ENCODE peak calls at places on chromosomes 2 and 18, in five cellular contexts. Z, P, X, Y and J are unnamed samples.

GRCh38 chr18:25464211-25464610 is 112.2 kb upstream of the ZNF521 start:
- DNase-seq in P (no peak), Z (no peak), X (no peak), Y (no peak), J (no peak)

GRCh38 chr2:157818227-157818626 is 57.9 kb downstream of the ACVR1 start:
- DNase-seq in Z (no peak), Y (no peak), P (no peak), X (no peak), J (no peak)

GRCh38 chr2:4029081-4029480 is 325.7 kb downstream of the DCDC2C start:
- DNase-seq in P (no peak), Z (no peak), X (no peak), Y (no peak), J (no peak)

GRCh38 chr2:127015106-127015910 is 91.6 kb downstream of the BIN1 start:
- DNase-seq in Y (no peak), X (no peak), Z (no peak), P (no peak), J (no peak)

GRCh38 chr18:21865043-21865442 is 124.5 kb downstream of the MIB1 start:
- DNase-seq in Z (no peak), X (no peak), P (no peak), Y (no peak), J (no peak)

GRCh38 chr2:84959045-84959493 is 11.9 kb upstream of the KCMF1 start:
- DNase-seq in Y (no peak), Z (no peak), X (no peak), P (no peak), J (no peak)

GRCh38 chr2:105885456-105885855 is 140.7 kb downstream of the NCK2 start:
- DNase-seq in Z (no peak), Y (no peak), P (no peak), X (no peak), J (no peak)

GRCh38 chr2:152189622-152190495 is 14.3 kb upstream of the STAM2 start:
- DNase-seq in P (no peak), Y (no peak), Z (peak), X (peak), J (peak)

GRCh38 chr2:204898928-204899640 is 353.8 kb downstream of the PARD3B start:
- DNase-seq in P (no peak), Z (no peak), X (no peak), Y (no peak), J (no peak)

GRCh38 chr18:26503382-26503781 is 45.0 kb downstream of the KCTD1 start:
- DNase-seq in P (no peak), X (no peak), Z (no peak), Y (no peak), J (no peak)

GRCh38 chr2:127652786-127653357 is 6.9 kb downstream of the GPR17 start:
- DNase-seq in Z (no peak), P (no peak), Y (no peak), X (no peak), J (no peak)

GRCh38 chr2:239787651-239788050 is 237.5 kb downstream of the NDUFA10 start:
- DNase-seq in X (no peak), Z (no peak), Y (no peak), P (no peak), J (no peak)

GRCh38 chr2:64260817-64261216 is 116.6 kb upstream of the PELI1 start:
- DNase-seq in X (no peak), Z (peak), P (peak), Y (peak), J (peak)

GRCh38 chr2:223058952-223059716 is 7.1 kb downstream of the KCNE4 start:
- DNase-seq in Z (peak), P (no peak), X (no peak), Y (no peak), J (no peak)

GRCh38 chr2:49490710-49491109 is 336.4 kb upstream of the FSHR start:
- DNase-seq in Z (peak), X (no peak), Y (peak), P (no peak), J (peak)
- TF ChIP-seq CTCF in Z (peak), X (no peak), Y (peak), P (peak), J (peak)

DNA sequence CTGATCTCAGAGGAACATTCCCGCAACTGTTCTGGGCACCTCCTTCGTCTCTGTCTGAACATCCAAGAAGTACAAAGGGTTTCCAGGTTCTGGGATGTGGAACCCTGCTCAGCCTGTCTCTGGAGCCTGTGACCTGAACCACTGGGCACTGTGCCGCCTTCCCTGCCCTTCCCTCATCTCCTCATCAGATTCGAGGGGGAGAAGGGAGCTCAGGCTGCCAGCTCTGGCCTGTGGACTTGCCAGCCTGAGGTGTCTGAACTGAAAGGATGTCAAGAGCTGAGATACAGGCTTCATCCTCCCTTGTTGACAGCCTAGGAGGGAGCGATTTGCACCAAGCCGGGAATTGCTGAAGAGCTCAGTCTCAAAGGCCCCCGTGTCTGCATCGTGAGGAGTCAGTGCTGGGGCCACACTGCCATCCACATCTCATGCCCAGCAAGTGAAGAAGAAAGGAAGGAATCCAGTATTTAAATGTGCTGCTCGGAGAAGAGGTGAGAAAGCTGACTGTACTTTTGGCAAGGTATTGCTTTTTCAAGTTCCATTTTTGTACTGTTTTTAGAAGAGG is 12.6 kb downstream of the NEU2 start:
- DNase-seq in X (no peak), P (no peak), Y (no peak), Z (no peak), J (no peak)
- H3K4me3 ChIP-seq in X (no peak), P (no peak), Y (no peak), Z (no peak), J (no peak)

DNA sequence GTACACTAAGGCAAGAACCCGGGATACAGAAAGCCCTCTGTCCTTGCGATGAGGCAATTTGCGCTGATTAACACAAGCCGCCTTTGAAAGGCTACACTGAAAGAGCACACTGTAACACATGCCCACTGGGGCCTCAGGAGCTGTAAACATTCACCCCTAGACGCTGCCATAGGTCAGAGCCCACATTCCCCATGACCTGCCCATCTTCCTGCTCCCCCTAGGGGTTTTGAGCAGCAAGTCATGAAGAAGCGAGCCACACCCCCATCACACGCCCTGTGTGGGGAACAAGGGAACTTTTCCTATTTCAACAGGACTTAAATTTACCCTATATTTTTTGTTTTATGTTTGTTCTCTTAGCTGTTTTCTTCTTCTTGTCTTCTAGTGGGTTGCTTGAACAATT is 47.8 kb upstream of the SLC4A10 start:
- DNase-seq in X (no peak), P (no peak), Z (no peak), Y (no peak), J (peak)
- TF ChIP-seq CTCF in X (no peak), P (peak), Z (no peak), Y (peak), J (peak)

GRCh38 chr18:48892146-48892855 is 58.5 kb downstream of the SMAD7 start:
- DNase-seq in X (no peak), P (no peak), Z (no peak), Y (no peak), J (no peak)
- H3K4me3 ChIP-seq in X (no peak), P (no peak), Z (no peak), Y (no peak), J (no peak)

GRCh38 chr2:231687133-231687852 is 21.0 kb upstream of the PTMA start:
- DNase-seq in P (no peak), X (peak), Y (peak), Z (peak), J (peak)
- TF ChIP-seq CTCF in P (peak), X (peak), Y (peak), Z (peak), J (peak)

DNA sequence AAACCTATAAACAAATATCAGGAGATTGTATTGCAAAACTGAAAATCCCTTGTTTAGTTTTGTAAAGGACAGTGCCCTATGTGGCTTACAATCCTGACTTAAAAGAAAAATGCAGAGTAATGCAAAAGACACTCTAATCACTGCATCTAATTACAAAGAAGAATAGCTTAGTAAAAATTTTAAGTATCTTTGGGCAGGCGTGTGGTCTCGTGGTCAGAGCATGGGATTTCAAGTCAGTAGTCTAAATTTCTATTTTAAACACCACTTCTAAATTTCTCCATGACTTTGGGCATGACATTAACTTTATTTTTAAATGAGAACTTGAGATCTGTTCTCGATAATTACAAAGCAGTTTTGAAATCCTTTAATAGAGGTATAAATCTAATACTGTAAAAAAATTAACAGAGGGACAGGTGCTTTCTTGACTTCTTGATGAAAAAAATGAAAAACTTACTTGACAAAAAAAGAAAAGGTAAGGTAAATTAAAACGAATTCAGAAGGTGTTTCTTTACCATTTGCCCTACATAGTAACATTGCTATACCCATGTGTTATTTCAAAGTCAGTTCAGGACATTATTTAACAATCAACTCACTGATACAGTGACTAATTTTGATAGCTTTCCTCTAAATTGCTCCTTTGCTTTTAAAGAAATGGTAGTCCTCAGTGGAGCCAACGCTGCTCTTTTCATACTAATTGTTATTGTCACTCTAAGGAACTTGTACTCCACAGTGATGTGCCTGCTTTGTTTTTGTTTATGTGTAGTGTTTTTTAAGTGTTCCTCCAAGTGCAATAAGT is 17.6 kb upstream of the FTCDNL1 start:
- DNase-seq in Y (no peak), X (no peak), P (no peak), Z (no peak), J (no peak)
- H3K4me3 ChIP-seq in Y (no peak), X (no peak), P (no peak), Z (no peak), J (no peak)

GRCh38 chr18:46345181-46345465 is 240.9 kb downstream of the HAUS1 start:
- DNase-seq in X (no peak), Z (no peak), Y (no peak), P (no peak), J (no peak)
- TF ChIP-seq CTCF in X (no peak), Z (no peak), Y (no peak), P (no peak), J (no peak)

DNA sequence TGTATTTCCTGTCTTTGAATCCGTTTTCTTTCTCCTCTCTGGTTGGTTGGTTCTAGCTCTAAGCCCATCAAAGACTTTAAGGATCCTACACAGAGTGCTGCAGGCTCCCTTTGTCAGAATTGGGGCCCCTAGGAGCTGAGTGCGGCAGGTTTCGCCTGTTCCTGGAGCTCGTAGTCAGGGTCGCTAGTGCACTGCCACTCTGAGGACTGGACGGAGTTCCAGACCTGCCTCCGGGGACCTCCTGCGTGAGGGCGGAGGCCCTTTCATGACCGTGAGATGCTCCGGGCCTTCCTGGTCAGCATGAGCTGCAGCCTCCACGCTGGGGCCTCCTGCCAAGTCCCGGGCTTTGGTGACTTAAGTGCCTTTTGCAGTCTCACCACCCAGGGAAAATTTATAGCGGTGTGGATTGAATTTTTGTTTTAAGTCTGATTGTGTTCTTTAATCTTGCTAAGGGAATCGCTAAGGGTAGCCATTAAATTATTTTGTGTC is 33.7 kb downstream of the CHRNA1 start:
- DNase-seq in P (no peak), X (no peak), Y (no peak), Z (no peak), J (no peak)
- H3K4me3 ChIP-seq in P (no peak), X (peak), Y (no peak), Z (peak), J (no peak)